ENCODE peak calls at places on chromosomes 7 and 10, in nine cellular contexts. One of them, this sample, is unnamed.
A peak's percentile ranks its signal among the peaks of the same experiment; 100 is the strongest.

GRCh38 chr7:141071855-141072547 is 1.9 kb upstream of the TMEM178B start:
- DNase-seq in MM.1S: peak; percentile 38
- DNase-seq in HCT116: no peak
- DNase-seq in mammary epithelial cell: no peak
- DNase-seq in A673: no peak
- DNase-seq in astrocyte: no peak
- DNase-seq in endothelial cell of umbilical vein: no peak
- DNase-seq in GM23338: peak; percentile 68
- DNase-seq in HepG2: no peak
- DNase-seq in this sample: no peak

GRCh38 chr7:90222811-90223725 is 11.5 kb downstream of the STEAP2 start:
- DNase-seq in A673: no peak
- DNase-seq in endothelial cell of umbilical vein: no peak
- DNase-seq in HCT116: no peak
- DNase-seq in HepG2: peak; percentile 28
- DNase-seq in mammary epithelial cell: peak; percentile 78
- DNase-seq in GM23338: no peak
- DNase-seq in MM.1S: no peak
- DNase-seq in astrocyte: peak; percentile 49
- DNase-seq in this sample: peak; percentile 83

GRCh38 chr7:90832726-90833125 is 236.6 kb downstream of the CDK14 start:
- DNase-seq in A673: no peak
- DNase-seq in astrocyte: no peak
- DNase-seq in HepG2: no peak
- DNase-seq in mammary epithelial cell: no peak
- DNase-seq in endothelial cell of umbilical vein: no peak
- DNase-seq in HCT116: no peak
- DNase-seq in MM.1S: no peak
- DNase-seq in GM23338: no peak
- DNase-seq in this sample: no peak

GRCh38 chr7:15755061-15755460 is 68.6 kb upstream of the MEOX2 start:
- DNase-seq in MM.1S: no peak
- DNase-seq in A673: no peak
- DNase-seq in endothelial cell of umbilical vein: no peak
- DNase-seq in mammary epithelial cell: no peak
- DNase-seq in HepG2: no peak
- DNase-seq in HCT116: no peak
- DNase-seq in astrocyte: peak; percentile 69
- DNase-seq in GM23338: no peak
- DNase-seq in this sample: peak; percentile 72

GRCh38 chr7:10767771-10768170 is 205.9 kb upstream of the PHF14 start:
- DNase-seq in mammary epithelial cell: no peak
- DNase-seq in HCT116: no peak
- DNase-seq in A673: no peak
- DNase-seq in astrocyte: peak; percentile 26
- DNase-seq in MM.1S: no peak
- DNase-seq in HepG2: no peak
- DNase-seq in GM23338: no peak
- DNase-seq in endothelial cell of umbilical vein: no peak
- DNase-seq in this sample: no peak

GRCh38 chr10:35007858-35008301 is 82.3 kb downstream of the CUL2 start:
- DNase-seq in HepG2: no peak
- DNase-seq in endothelial cell of umbilical vein: no peak
- DNase-seq in MM.1S: no peak
- DNase-seq in HCT116: no peak
- DNase-seq in mammary epithelial cell: no peak
- DNase-seq in astrocyte: peak; percentile 35
- DNase-seq in GM23338: peak; percentile 27
- DNase-seq in A673: no peak
- DNase-seq in this sample: peak; percentile 39

GRCh38 chr10:120819366-120819765 is 31.8 kb upstream of the WDR11 start:
- DNase-seq in HCT116: no peak
- DNase-seq in MM.1S: no peak
- DNase-seq in astrocyte: peak; percentile 49
- DNase-seq in A673: no peak
- DNase-seq in HepG2: no peak
- DNase-seq in GM23338: no peak
- DNase-seq in mammary epithelial cell: no peak
- DNase-seq in endothelial cell of umbilical vein: no peak
- DNase-seq in this sample: no peak

GRCh38 chr10:119378737-119379067 is 163.8 kb downstream of the RGS10 start:
- DNase-seq in GM23338: no peak
- DNase-seq in mammary epithelial cell: no peak
- DNase-seq in HepG2: no peak
- DNase-seq in astrocyte: peak; percentile 33
- DNase-seq in MM.1S: no peak
- DNase-seq in A673: no peak
- DNase-seq in endothelial cell of umbilical vein: no peak
- DNase-seq in HCT116: no peak
- DNase-seq in this sample: no peak

GRCh38 chr7:5143935-5144903 is 45.8 kb upstream of the WIPI2 start:
- DNase-seq in endothelial cell of umbilical vein: no peak
- DNase-seq in mammary epithelial cell: peak; percentile 11
- DNase-seq in A673: peak; percentile 75
- DNase-seq in HepG2: no peak
- DNase-seq in astrocyte: peak; percentile 18
- DNase-seq in GM23338: peak; percentile 41
- DNase-seq in HCT116: no peak
- DNase-seq in MM.1S: no peak
- DNase-seq in this sample: peak; percentile 37

GRCh38 chr10:4008676-4009382 is 223.8 kb upstream of the KLF6 start:
- DNase-seq in mammary epithelial cell: no peak
- DNase-seq in MM.1S: no peak
- DNase-seq in HCT116: no peak
- DNase-seq in astrocyte: no peak
- DNase-seq in HepG2: no peak
- DNase-seq in endothelial cell of umbilical vein: no peak
- DNase-seq in A673: no peak
- DNase-seq in GM23338: no peak
- DNase-seq in this sample: no peak

GRCh38 chr7:2175091-2175490 is 57.7 kb downstream of the MAD1L1 start:
- DNase-seq in astrocyte: no peak
- DNase-seq in GM23338: no peak
- DNase-seq in mammary epithelial cell: no peak
- DNase-seq in endothelial cell of umbilical vein: no peak
- DNase-seq in A673: no peak
- DNase-seq in HCT116: no peak
- DNase-seq in MM.1S: no peak
- DNase-seq in HepG2: no peak
- DNase-seq in this sample: no peak

GRCh38 chr7:107850671-107851070 is 40.3 kb upstream of the DLD start:
- DNase-seq in mammary epithelial cell: no peak
- DNase-seq in A673: no peak
- DNase-seq in MM.1S: no peak
- DNase-seq in GM23338: no peak
- DNase-seq in endothelial cell of umbilical vein: no peak
- DNase-seq in astrocyte: no peak
- DNase-seq in HepG2: no peak
- DNase-seq in HCT116: no peak
- DNase-seq in this sample: peak; percentile 14

GRCh38 chr10:92839191-92840085 is 8.9 kb upstream of the EXOC6 start:
- DNase-seq in GM23338: peak; percentile 90
- DNase-seq in astrocyte: peak; percentile 64
- DNase-seq in MM.1S: peak; percentile 38
- DNase-seq in mammary epithelial cell: no peak
- DNase-seq in HCT116: no peak
- DNase-seq in endothelial cell of umbilical vein: peak; percentile 97
- DNase-seq in A673: peak; percentile 86
- DNase-seq in HepG2: peak; percentile 34
- DNase-seq in this sample: peak; percentile 68

GRCh38 chr7:151833691-151834090 is 43.2 kb downstream of the PRKAG2 start:
- DNase-seq in A673: no peak
- DNase-seq in astrocyte: no peak
- DNase-seq in HCT116: no peak
- DNase-seq in mammary epithelial cell: no peak
- DNase-seq in HepG2: no peak
- DNase-seq in MM.1S: no peak
- DNase-seq in endothelial cell of umbilical vein: no peak
- DNase-seq in GM23338: no peak
- DNase-seq in this sample: no peak

GRCh38 chr10:753530-753929 is 64.1 kb upstream of the DIP2C start:
- DNase-seq in mammary epithelial cell: no peak
- DNase-seq in A673: no peak
- DNase-seq in HCT116: no peak
- DNase-seq in endothelial cell of umbilical vein: no peak
- DNase-seq in GM23338: no peak
- DNase-seq in astrocyte: no peak
- DNase-seq in HepG2: no peak
- DNase-seq in MM.1S: peak; percentile 17
- DNase-seq in this sample: no peak

GRCh38 chr10:74058658-74059057 is 60.7 kb downstream of the VCL start:
- DNase-seq in HepG2: peak; percentile 37
- DNase-seq in endothelial cell of umbilical vein: peak; percentile 39
- DNase-seq in mammary epithelial cell: no peak
- DNase-seq in MM.1S: peak; percentile 29
- DNase-seq in GM23338: no peak
- DNase-seq in A673: peak; percentile 69
- DNase-seq in HCT116: peak; percentile 18
- DNase-seq in astrocyte: peak; percentile 18
- DNase-seq in this sample: peak; percentile 50

GRCh38 chr10:821322-821721 is 110.2 kb downstream of the LARP4B start:
- DNase-seq in HCT116: no peak
- DNase-seq in HepG2: no peak
- DNase-seq in endothelial cell of umbilical vein: no peak
- DNase-seq in astrocyte: peak; percentile 71
- DNase-seq in A673: no peak
- DNase-seq in mammary epithelial cell: peak; percentile 19
- DNase-seq in GM23338: no peak
- DNase-seq in MM.1S: no peak
- DNase-seq in this sample: no peak

GRCh38 chr10:56349611-56350010 is 11.4 kb downstream of the ZWINT start:
- DNase-seq in mammary epithelial cell: no peak
- DNase-seq in MM.1S: no peak
- DNase-seq in endothelial cell of umbilical vein: no peak
- DNase-seq in HCT116: no peak
- DNase-seq in HepG2: no peak
- DNase-seq in A673: no peak
- DNase-seq in GM23338: no peak
- DNase-seq in astrocyte: no peak
- DNase-seq in this sample: no peak

GRCh38 chr7:112646787-112647186 is 143.4 kb downstream of the TMEM168 start:
- DNase-seq in astrocyte: no peak
- DNase-seq in MM.1S: no peak
- DNase-seq in mammary epithelial cell: no peak
- DNase-seq in endothelial cell of umbilical vein: no peak
- DNase-seq in HepG2: peak; percentile 2
- DNase-seq in GM23338: peak; percentile 76
- DNase-seq in HCT116: no peak
- DNase-seq in A673: no peak
- DNase-seq in this sample: no peak

GRCh38 chr10:58979713-58980112 is 196.7 kb upstream of the PHYHIPL start:
- DNase-seq in astrocyte: no peak
- DNase-seq in HCT116: no peak
- DNase-seq in HepG2: no peak
- DNase-seq in GM23338: no peak
- DNase-seq in mammary epithelial cell: no peak
- DNase-seq in MM.1S: no peak
- DNase-seq in A673: no peak
- DNase-seq in endothelial cell of umbilical vein: no peak
- DNase-seq in this sample: no peak

GRCh38 chr10:58982470-58983239 is 193.8 kb upstream of the PHYHIPL start:
- DNase-seq in mammary epithelial cell: no peak
- DNase-seq in GM23338: no peak
- DNase-seq in MM.1S: no peak
- DNase-seq in astrocyte: no peak
- DNase-seq in HepG2: no peak
- DNase-seq in A673: no peak
- DNase-seq in HCT116: no peak
- DNase-seq in endothelial cell of umbilical vein: peak; percentile 1
- DNase-seq in this sample: no peak

GRCh38 chr10:58981846-58982245 is 194.6 kb upstream of the PHYHIPL start:
- DNase-seq in HCT116: no peak
- DNase-seq in GM23338: peak; percentile 60
- DNase-seq in HepG2: no peak
- DNase-seq in A673: no peak
- DNase-seq in astrocyte: no peak
- DNase-seq in endothelial cell of umbilical vein: no peak
- DNase-seq in MM.1S: no peak
- DNase-seq in mammary epithelial cell: no peak
- DNase-seq in this sample: no peak

GRCh38 chr10:58985216-58985615 is 191.2 kb upstream of the PHYHIPL start:
- DNase-seq in HepG2: no peak
- DNase-seq in HCT116: no peak
- DNase-seq in A673: no peak
- DNase-seq in endothelial cell of umbilical vein: no peak
- DNase-seq in astrocyte: no peak
- DNase-seq in MM.1S: no peak
- DNase-seq in mammary epithelial cell: no peak
- DNase-seq in GM23338: no peak
- DNase-seq in this sample: no peak

GRCh38 chr10:58981051-58981450 is 195.4 kb upstream of the PHYHIPL start:
- DNase-seq in astrocyte: no peak
- DNase-seq in A673: no peak
- DNase-seq in HepG2: no peak
- DNase-seq in GM23338: no peak
- DNase-seq in HCT116: no peak
- DNase-seq in MM.1S: no peak
- DNase-seq in endothelial cell of umbilical vein: no peak
- DNase-seq in mammary epithelial cell: no peak
- DNase-seq in this sample: no peak
- H3K27ac ChIP-seq in astrocyte: no peak overlapping the region
- H3K27ac ChIP-seq in A673: no peak overlapping the region
- H3K27ac ChIP-seq in HepG2: no peak overlapping the region
- H3K27ac ChIP-seq in GM23338: no peak overlapping the region
- H3K27ac ChIP-seq in HCT116: no peak overlapping the region
- H3K27ac ChIP-seq in MM.1S: no peak overlapping the region
- H3K27ac ChIP-seq in endothelial cell of umbilical vein: no peak overlapping the region
- H3K27ac ChIP-seq in mammary epithelial cell: no peak overlapping the region
- H3K27ac ChIP-seq in this sample: no peak overlapping the region

GRCh38 chr10:47299989-47300931 is at the start of gene GDF10:
- DNase-seq in HCT116: no peak
- DNase-seq in MM.1S: no peak
- DNase-seq in mammary epithelial cell: no peak
- DNase-seq in endothelial cell of umbilical vein: no peak
- DNase-seq in astrocyte: no peak
- DNase-seq in HepG2: peak; percentile 7
- DNase-seq in GM23338: peak; percentile 66
- DNase-seq in A673: no peak
- DNase-seq in this sample: no peak
- TF ChIP-seq EZH2 in HCT116: no peak
- TF ChIP-seq EZH2 in MM.1S: no peak
- TF ChIP-seq EZH2 in mammary epithelial cell: peak; percentile 9
- TF ChIP-seq EZH2 in endothelial cell of umbilical vein: peak; percentile 45
- TF ChIP-seq EZH2 in astrocyte: peak; percentile 22
- TF ChIP-seq EZH2 in HepG2: no peak
- TF ChIP-seq EZH2 in GM23338: peak; percentile 46
- TF ChIP-seq EZH2 in A673: peak; percentile 61
- TF ChIP-seq EZH2 in this sample: no peak

GRCh38 chr7:28347964-28348363 is 64.4 kb upstream of the CREB5 start:
- DNase-seq in HCT116: no peak
- DNase-seq in MM.1S: no peak
- DNase-seq in endothelial cell of umbilical vein: no peak
- DNase-seq in GM23338: no peak
- DNase-seq in HepG2: no peak
- DNase-seq in mammary epithelial cell: no peak
- DNase-seq in A673: no peak
- DNase-seq in astrocyte: no peak
- DNase-seq in this sample: no peak
- H3K27ac ChIP-seq in HCT116: no peak overlapping the region
- H3K27ac ChIP-seq in MM.1S: no peak overlapping the region
- H3K27ac ChIP-seq in endothelial cell of umbilical vein: no peak overlapping the region
- H3K27ac ChIP-seq in GM23338: no peak overlapping the region
- H3K27ac ChIP-seq in HepG2: no peak overlapping the region
- H3K27ac ChIP-seq in mammary epithelial cell: no peak overlapping the region
- H3K27ac ChIP-seq in A673: no peak overlapping the region
- H3K27ac ChIP-seq in astrocyte: no peak overlapping the region
- H3K27ac ChIP-seq in this sample: peak overlapping the region; percentile 83

GRCh38 chr10:125757742-125758141 is 17.9 kb downstream of the MMP21 start:
- DNase-seq in endothelial cell of umbilical vein: peak; percentile 8
- DNase-seq in mammary epithelial cell: no peak
- DNase-seq in GM23338: no peak
- DNase-seq in A673: no peak
- DNase-seq in astrocyte: no peak
- DNase-seq in HepG2: no peak
- DNase-seq in MM.1S: no peak
- DNase-seq in HCT116: no peak
- DNase-seq in this sample: no peak
- TF ChIP-seq EZH2 in endothelial cell of umbilical vein: no peak
- TF ChIP-seq EZH2 in mammary epithelial cell: no peak
- TF ChIP-seq EZH2 in GM23338: no peak
- TF ChIP-seq EZH2 in A673: no peak
- TF ChIP-seq EZH2 in astrocyte: no peak
- TF ChIP-seq EZH2 in HepG2: no peak
- TF ChIP-seq EZH2 in MM.1S: no peak
- TF ChIP-seq EZH2 in HCT116: no peak
- TF ChIP-seq EZH2 in this sample: no peak